ENCODE peak calls at places on chromosomes 2 and 18, in nine cellular contexts. One of them, this sample, is unnamed.
A peak's percentile ranks its signal among the peaks of the same experiment; 100 is the strongest.

GRCh38 chr18:35939166-35939565 is 33.3 kb upstream of the RMP24 start:
- DNase-seq in lower lobe of right lung: no peak
- DNase-seq in AG10803: no peak
- DNase-seq in T1000: no peak
- DNase-seq in GM13976: no peak
- DNase-seq in WTC11: peak; percentile 44
- DNase-seq in A172: no peak
- DNase-seq in GM23338: peak; percentile 83
- DNase-seq in tibial nerve: no peak
- DNase-seq in this sample: no peak

GRCh38 chr2:100580474-100581264 is 17.9 kb downstream of the PDCL3 start:
- DNase-seq in AG10803: no peak
- DNase-seq in T1000: no peak
- DNase-seq in WTC11: no peak
- DNase-seq in tibial nerve: peak; percentile 21
- DNase-seq in lower lobe of right lung: peak; percentile 70
- DNase-seq in A172: no peak
- DNase-seq in GM13976: peak; percentile 66
- DNase-seq in GM23338: no peak
- DNase-seq in this sample: peak; percentile 47

GRCh38 chr2:166661391-166661790 is 167.3 kb upstream of the SCN7A start:
- DNase-seq in A172: no peak
- DNase-seq in GM23338: no peak
- DNase-seq in WTC11: no peak
- DNase-seq in lower lobe of right lung: no peak
- DNase-seq in GM13976: no peak
- DNase-seq in tibial nerve: no peak
- DNase-seq in T1000: no peak
- DNase-seq in AG10803: no peak
- DNase-seq in this sample: no peak

GRCh38 chr2:25617948-25618646 is 55.3 kb downstream of the DTNB start:
- DNase-seq in GM13976: no peak
- DNase-seq in AG10803: peak; percentile 66
- DNase-seq in WTC11: no peak
- DNase-seq in T1000: no peak
- DNase-seq in GM23338: no peak
- DNase-seq in tibial nerve: peak; percentile 9
- DNase-seq in lower lobe of right lung: no peak
- DNase-seq in A172: peak; percentile 55
- DNase-seq in this sample: no peak

GRCh38 chr2:43319541-43319940 is 93.1 kb upstream of the ZFP36L2 start:
- DNase-seq in GM13976: no peak
- DNase-seq in lower lobe of right lung: no peak
- DNase-seq in A172: no peak
- DNase-seq in GM23338: no peak
- DNase-seq in AG10803: peak; percentile 50
- DNase-seq in T1000: no peak
- DNase-seq in WTC11: no peak
- DNase-seq in tibial nerve: no peak
- DNase-seq in this sample: no peak

GRCh38 chr2:64295326-64296149 is 151.3 kb upstream of the PELI1 start:
- DNase-seq in GM23338: no peak
- DNase-seq in tibial nerve: no peak
- DNase-seq in lower lobe of right lung: no peak
- DNase-seq in GM13976: peak; percentile 68
- DNase-seq in T1000: no peak
- DNase-seq in A172: no peak
- DNase-seq in WTC11: no peak
- DNase-seq in AG10803: no peak
- DNase-seq in this sample: no peak

GRCh38 chr18:46289458-46289857 is 185.3 kb downstream of the HAUS1 start:
- DNase-seq in T1000: no peak
- DNase-seq in AG10803: no peak
- DNase-seq in lower lobe of right lung: no peak
- DNase-seq in A172: no peak
- DNase-seq in tibial nerve: no peak
- DNase-seq in WTC11: no peak
- DNase-seq in GM13976: no peak
- DNase-seq in GM23338: no peak
- DNase-seq in this sample: no peak

GRCh38 chr18:24112874-24113615 is 25.8 kb upstream of the CABYR start:
- DNase-seq in WTC11: no peak
- DNase-seq in lower lobe of right lung: no peak
- DNase-seq in AG10803: no peak
- DNase-seq in T1000: peak; percentile 38
- DNase-seq in tibial nerve: no peak
- DNase-seq in GM13976: no peak
- DNase-seq in GM23338: no peak
- DNase-seq in A172: peak; percentile 48
- DNase-seq in this sample: no peak

GRCh38 chr2:219702796-219703545 is 75.5 kb downstream of the SLC4A3 start:
- DNase-seq in T1000: no peak
- DNase-seq in WTC11: no peak
- DNase-seq in AG10803: peak; percentile 36
- DNase-seq in tibial nerve: no peak
- DNase-seq in A172: peak; percentile 32
- DNase-seq in GM23338: no peak
- DNase-seq in lower lobe of right lung: peak; percentile 56
- DNase-seq in GM13976: no peak
- DNase-seq in this sample: no peak

GRCh38 chr2:74119324-74119723 is 28.4 kb downstream of the BOLA3 start:
- DNase-seq in A172: no peak
- DNase-seq in AG10803: peak; percentile 16
- DNase-seq in lower lobe of right lung: no peak
- DNase-seq in tibial nerve: no peak
- DNase-seq in WTC11: no peak
- DNase-seq in GM23338: no peak
- DNase-seq in T1000: no peak
- DNase-seq in GM13976: no peak
- DNase-seq in this sample: no peak

GRCh38 chr2:167192833-167193232 is 304.6 kb downstream of the XIRP2 start:
- DNase-seq in T1000: no peak
- DNase-seq in GM13976: no peak
- DNase-seq in AG10803: peak; percentile 76
- DNase-seq in lower lobe of right lung: no peak
- DNase-seq in GM23338: no peak
- DNase-seq in tibial nerve: no peak
- DNase-seq in A172: peak; percentile 79
- DNase-seq in WTC11: no peak
- DNase-seq in this sample: no peak

GRCh38 chr2:148812306-148812705 is 62.7 kb upstream of the KIF5C start:
- DNase-seq in GM13976: no peak
- DNase-seq in T1000: no peak
- DNase-seq in GM23338: no peak
- DNase-seq in AG10803: peak; percentile 25
- DNase-seq in lower lobe of right lung: no peak
- DNase-seq in tibial nerve: no peak
- DNase-seq in A172: peak; percentile 61
- DNase-seq in WTC11: no peak
- DNase-seq in this sample: no peak

GRCh38 chr2:162317910-162318279 is 589 bp downstream of the IFIH1 start:
- DNase-seq in lower lobe of right lung: peak; percentile 52
- DNase-seq in tibial nerve: no peak
- DNase-seq in AG10803: peak; percentile 14
- DNase-seq in WTC11: peak; percentile 26
- DNase-seq in T1000: no peak
- DNase-seq in A172: peak; percentile 28
- DNase-seq in GM23338: peak; percentile 32
- DNase-seq in GM13976: no peak
- DNase-seq in this sample: no peak

This sample was measured in CD4-positive, alpha-beta T cell.